ENCODE peak calls at places on chromosomes 13 and 19, in four cellular contexts. Q, P, S and O are unnamed samples.

GRCh38 chr13:110131424-110131823 is 175.5 kb downstream of the COL4A1 start:
- DNase-seq in Q (no peak), P (no peak), S (no peak), O (no peak)

GRCh38 chr13:28753208-28753892 is 34.6 kb upstream of the SLC46A3 start:
- DNase-seq in Q (peak; percentile 61), P (no peak), S (peak; percentile 75), O (no peak)

GRCh38 chr13:28136916-28137315 is 1.4 kb upstream of the PAN3 start:
- DNase-seq in Q (no peak), P (no peak), S (no peak), O (no peak)

GRCh38 chr13:29763426-29764180 is 86.8 kb downstream of the UBL3 start:
- DNase-seq in Q (no peak), P (no peak), S (no peak), O (no peak)

GRCh38 chr13:61276401-61276800 is 139.2 kb downstream of the PCDH20 start:
- DNase-seq in Q (no peak), P (no peak), S (no peak), O (no peak)

GRCh38 chr13:73800011-73800410 is 334.2 kb downstream of the KLF12 start:
- DNase-seq in Q (no peak), P (no peak), S (no peak), O (no peak)

GRCh38 chr19:4984448-4984990 is 15.6 kb downstream of the KDM4B start:
- DNase-seq in Q (no peak), P (peak; percentile 46), S (no peak), O (no peak)

GRCh38 chr19:14368011-14368513 is 13.2 kb upstream of the ADGRE5 start:
- DNase-seq in Q (no peak), P (no peak), S (no peak), O (no peak)

GRCh38 chr13:64640002-64640401 is 2590.1 kb downstream of the PCDH9 start:
- DNase-seq in Q (peak; percentile 8), P (no peak), S (no peak), O (no peak)

GRCh38 chr19:2820112-2820702 is 539 bp downstream of the ZNF554 start:
- DNase-seq in Q (no peak), P (peak; percentile 70), S (no peak), O (no peak)
- TF ChIP-seq PBX3 in Q (no peak), P (no peak), S (no peak), O (no peak)

GRCh38 chr19:31517466-31518180 is 168.4 kb upstream of the TSHZ3 start:
- DNase-seq in Q (no peak), P (no peak), S (no peak), O (no peak)

GRCh38 chr19:31518216-31518615 is 169.0 kb upstream of the TSHZ3 start:
- DNase-seq in Q (no peak), P (no peak), S (no peak), O (no peak)

GRCh38 chr19:31519216-31519615 is 170.0 kb upstream of the TSHZ3 start:
- DNase-seq in Q (no peak), P (no peak), S (no peak), O (no peak)

GRCh38 chr19:31516756-31517155 is 167.5 kb upstream of the TSHZ3 start:
- DNase-seq in Q (no peak), P (no peak), S (no peak), O (no peak)

GRCh38 chr19:31518626-31519025 is 169.4 kb upstream of the TSHZ3 start:
- DNase-seq in Q (no peak), P (no peak), S (no peak), O (no peak)
- TF ChIP-seq PBX3 in Q (no peak), P (no peak), S (no peak), O (no peak)

DNA sequence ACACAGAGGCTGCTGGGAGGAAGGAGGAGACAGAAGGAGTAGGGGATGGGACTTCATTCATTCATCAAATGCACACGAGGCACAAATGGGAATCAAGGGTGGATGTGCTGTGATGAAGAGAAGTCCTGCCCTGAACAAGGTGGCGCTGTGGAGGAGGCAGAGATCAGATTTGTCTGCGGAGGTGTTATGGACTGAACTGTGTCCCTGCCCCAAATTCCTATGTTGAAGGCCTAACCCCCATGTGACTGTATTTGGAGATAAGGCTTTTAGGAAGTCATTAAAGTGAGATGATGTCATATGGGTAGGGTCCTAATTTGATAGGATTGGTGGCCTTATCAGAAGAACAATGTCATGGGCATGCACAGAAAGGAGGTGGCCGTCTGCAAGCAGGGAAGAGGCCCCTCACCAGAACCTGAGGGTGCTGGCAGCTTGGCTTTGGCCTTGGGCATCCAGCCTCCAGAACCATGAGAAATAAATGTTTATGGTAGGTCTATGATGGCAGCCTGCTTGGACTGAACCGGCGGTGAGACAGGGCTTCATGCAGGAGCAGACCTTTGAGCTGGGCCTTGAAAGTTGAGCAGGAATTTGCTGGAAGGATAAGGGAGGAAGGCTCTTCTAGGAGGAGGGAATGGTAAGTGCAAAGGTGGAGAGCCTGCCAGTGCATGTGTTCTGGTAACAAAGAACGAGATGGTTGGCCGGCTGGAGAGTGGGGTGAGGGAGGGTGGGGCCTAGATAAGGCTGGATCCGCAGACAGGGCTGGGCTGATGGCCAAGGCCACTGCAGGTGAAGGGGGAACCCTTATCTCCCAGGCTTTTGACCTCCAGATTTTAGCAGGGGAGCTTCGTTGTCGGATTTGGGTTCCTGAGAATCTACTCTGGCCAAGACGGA is 2.7 kb upstream of the CEBPA start:
- DNase-seq in Q (no peak), P (no peak), S (peak; percentile 56), O (no peak)
- TF ChIP-seq PBX3 in Q (no peak), P (no peak), S (no peak), O (no peak)

DNA sequence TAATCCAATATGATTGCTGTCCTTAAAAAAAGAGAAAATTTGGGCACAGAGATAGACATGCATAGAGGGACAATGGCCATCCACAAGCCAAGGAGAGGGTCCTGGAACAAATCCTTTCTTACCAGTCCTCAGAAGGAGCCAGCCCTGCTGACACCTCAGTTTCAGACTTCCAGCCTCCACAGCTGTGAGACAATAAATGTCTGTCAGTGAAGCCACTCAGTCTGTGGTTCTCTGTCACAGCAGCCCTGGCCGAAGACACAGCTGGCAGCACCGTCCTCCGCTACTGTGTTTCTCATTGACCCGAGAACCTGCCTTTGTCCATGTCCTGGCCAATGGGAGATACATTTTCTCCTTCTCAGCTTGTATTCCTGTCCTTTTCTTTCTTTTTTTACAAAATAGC is 207.9 kb downstream of the TM9SF2 start:
- DNase-seq in Q (no peak), P (no peak), S (no peak), O (no peak)
- TF ChIP-seq PBX3 in Q (no peak), P (no peak), S (no peak), O (no peak)

GRCh38 chr19:33407716-33408115 is 34.2 kb downstream of the CEBPG start:
- DNase-seq in Q (no peak), P (peak; percentile 30), S (no peak), O (no peak)

GRCh38 chr19:33409906-33410685 is 36.6 kb downstream of the CEBPG start:
- DNase-seq in Q (no peak), P (no peak), S (no peak), O (no peak)

GRCh38 chr19:33408538-33408937 is 35.0 kb downstream of the CEBPG start:
- DNase-seq in Q (no peak), P (no peak), S (no peak), O (no peak)

GRCh38 chr19:33408116-33408515 is 34.6 kb downstream of the CEBPG start:
- DNase-seq in Q (no peak), P (peak; percentile 23), S (no peak), O (no peak)

DNA sequence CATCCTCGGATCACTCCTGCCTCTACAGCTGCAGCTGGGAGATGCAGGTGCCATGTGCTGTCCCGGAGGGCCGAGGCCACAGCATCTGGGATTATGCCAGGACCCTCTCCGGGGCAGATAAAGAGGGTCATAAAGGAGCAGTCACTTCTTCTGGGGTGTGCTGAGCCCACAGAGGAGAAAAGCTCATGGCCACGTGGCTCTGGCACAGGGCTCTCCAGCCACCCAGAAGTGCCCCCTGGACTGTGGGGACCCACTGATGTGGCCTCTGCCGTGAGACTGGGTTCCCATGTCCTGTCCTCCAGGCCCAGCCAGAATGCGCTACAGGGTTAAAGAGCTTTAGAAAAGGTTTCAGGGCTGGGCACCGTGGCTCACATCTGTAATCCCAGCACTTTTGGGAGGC is 35.5 kb downstream of the CEBPG start:
- DNase-seq in Q (no peak), P (peak; percentile 45), S (no peak), O (no peak)
- TF ChIP-seq PBX3 in Q (no peak), P (no peak), S (no peak), O (no peak)

DNA sequence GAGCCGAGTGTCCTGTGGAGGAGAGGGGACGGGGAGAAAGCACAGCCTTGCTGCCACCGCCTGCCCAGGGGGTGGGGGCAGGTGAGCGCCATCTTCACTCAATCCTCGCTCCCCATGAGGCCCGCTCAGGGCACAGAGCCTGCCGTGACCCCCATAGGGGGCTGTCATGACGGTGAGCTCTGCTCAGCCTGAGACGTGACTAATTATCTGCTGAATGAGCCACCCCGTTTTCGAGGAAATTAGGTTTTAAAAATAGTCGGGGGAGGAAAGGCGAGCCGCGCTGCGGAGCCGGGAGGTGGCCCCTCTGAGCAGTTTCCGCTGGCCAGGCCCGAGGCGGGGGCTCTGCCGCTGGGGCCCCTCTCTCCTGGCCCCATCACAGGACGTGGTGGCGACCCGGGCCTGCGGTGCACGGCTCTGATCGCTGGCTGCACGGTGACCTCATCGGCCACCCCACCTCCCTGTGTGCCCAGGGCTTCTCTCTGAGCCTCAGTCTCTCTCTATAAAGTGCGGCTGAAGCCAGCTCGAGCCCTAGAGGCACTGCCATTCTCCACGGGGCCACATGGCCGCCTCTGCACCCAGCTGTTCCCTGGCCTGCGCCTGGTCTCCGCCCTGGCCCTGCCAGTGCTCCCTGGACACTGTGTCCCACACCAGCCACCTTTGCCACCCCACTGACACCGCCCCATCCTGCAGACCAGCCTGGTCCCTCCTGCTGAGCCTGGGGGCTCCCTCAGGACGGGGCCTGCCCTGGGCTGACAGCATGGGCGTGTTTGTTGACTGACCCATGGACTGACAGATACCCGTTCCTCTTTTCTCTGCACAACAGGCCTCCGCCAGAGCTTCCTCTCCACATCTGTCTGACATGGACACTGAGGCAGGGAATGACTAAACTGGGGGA is 28.3 kb downstream of the PIP5K1C start:
- DNase-seq in Q (no peak), P (no peak), S (no peak), O (no peak)
- TF ChIP-seq PBX3 in Q (no peak), P (no peak), S (no peak), O (no peak)

GRCh38 chr19:18541992-18542935 is 1.1 kb downstream of the FKBP8 start:
- DNase-seq in Q (no peak), P (no peak), S (no peak), O (no peak)
- TF ChIP-seq PBX3 in Q (no peak), P (no peak), S (no peak), O (no peak)

DNA sequence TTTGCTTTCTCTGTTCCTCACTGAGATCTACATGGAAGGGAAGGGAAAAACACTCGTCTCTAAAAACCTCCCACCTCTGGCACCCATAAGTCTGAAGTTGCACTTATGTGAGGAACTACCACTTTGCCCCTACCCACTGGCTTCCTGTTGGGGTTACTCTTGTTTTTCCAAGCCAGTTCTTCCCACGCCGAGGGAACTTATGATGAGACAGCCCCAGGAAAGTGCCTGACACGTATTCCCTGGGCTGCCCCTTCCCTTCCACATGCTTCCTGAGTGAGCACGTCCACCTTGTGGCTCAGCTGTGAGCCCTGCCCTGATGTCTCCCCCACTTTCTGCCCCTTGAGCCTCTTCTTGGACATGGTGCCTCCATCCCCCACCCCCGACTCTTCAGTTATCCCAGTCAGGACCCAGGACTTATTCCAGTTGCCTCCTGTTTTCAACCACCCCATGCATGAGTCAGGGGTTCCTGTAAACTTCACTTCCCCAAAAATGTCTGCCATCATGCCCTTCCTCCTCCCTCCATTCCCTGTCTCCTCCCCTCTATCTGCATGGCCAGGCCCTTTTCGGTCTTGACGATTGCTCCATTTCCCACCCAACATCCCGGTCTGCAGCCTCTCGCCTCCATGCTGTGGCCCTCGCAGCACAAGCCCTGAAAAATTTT is 5.1 kb upstream of the SIGLEC7 start:
- DNase-seq in Q (no peak), P (no peak), S (no peak), O (no peak)
- TF ChIP-seq PBX3 in Q (no peak), P (no peak), S (no peak), O (no peak)

GRCh38 chr19:7833225-7834156 is 3.5 kb downstream of the EVI5L start:
- DNase-seq in Q (no peak), P (no peak), S (peak; percentile 29), O (no peak)
- TF ChIP-seq PBX3 in Q (no peak), P (no peak), S (no peak), O (no peak)